ENCODE peak calls at places on chromosomes 13 and 19, in six cellular contexts. Y is progenitor cell of endocrine pancreas, E is GM23338, L is GM04504, I is lower leg skin, Z is left ventricle myocardium inferior. W is an unnamed sample.

GRCh38 chr13:41139296-41139966 is 6.8 kb upstream of the KBTBD6 start:
- DNase-seq in I (no peak), L (no peak), E (no peak), Y (no peak), Z (no peak), W (no peak)

GRCh38 chr13:113777311-113778260 is 18.6 kb downstream of the TMEM255B start:
- DNase-seq in Y (peak; percentile 59), Z (no peak), L (no peak), I (peak; percentile 70), E (peak; percentile 78), W (peak; percentile 54)

GRCh38 chr13:99269627-99270252 is 11.6 kb upstream of the GPR18 start:
- DNase-seq in Z (no peak), Y (no peak), E (peak; percentile 41), L (peak; percentile 39), I (no peak), W (no peak)

GRCh38 chr19:16506961-16507360 is 10.8 kb downstream of the C19orf44 start:
- DNase-seq in E (no peak), L (no peak), Z (no peak), Y (no peak), I (no peak), W (no peak)

GRCh38 chr13:74093691-74094090 is 40.5 kb downstream of the KLF12 start:
- DNase-seq in E (no peak), L (no peak), Y (no peak), Z (no peak), I (no peak), W (no peak)

GRCh38 chr19:39823693-39824092 is 10.3 kb downstream of the DYRK1B start:
- DNase-seq in I (no peak), E (peak; percentile 28), Z (no peak), L (no peak), Y (no peak), W (no peak)

GRCh38 chr13:51746802-51747201 is 57.2 kb downstream of the DHRS12 start:
- DNase-seq in I (no peak), Y (no peak), Z (no peak), L (no peak), E (no peak), W (no peak)

GRCh38 chr19:39415111-39416046 is 2.9 kb downstream of the PLEKHG2 start:
- DNase-seq in L (no peak), I (no peak), Y (no peak), E (peak; percentile 64), Z (no peak), W (no peak)

GRCh38 chr13:98041081-98041820 is 87.8 kb downstream of the IPO5 start:
- DNase-seq in Z (no peak), E (no peak), L (peak; percentile 60), Y (no peak), I (no peak), W (no peak)

GRCh38 chr19:44876930-44877530 is 14.0 kb upstream of the TOMM40 start:
- DNase-seq in L (no peak), I (no peak), Z (no peak), Y (no peak), E (no peak), W (no peak)

GRCh38 chr19:10290876-10291553 is 1.3 kb downstream of the ICAM5 start:
- DNase-seq in E (peak; percentile 76), I (peak; percentile 94), L (no peak), Y (no peak), Z (peak; percentile 72), W (no peak)